ENCODE peak calls at places on chromosomes 7 and 10, in five cellular contexts. D is OCI-LY7, V is glutamatergic neuron, G is HS-5, S is AG10803. Q is an unnamed sample.

GRCh38 chr7:157400171-157400860 is 63.5 kb downstream of the DNAJB6 start:
- DNase-seq in D (no peak), V (no peak), G (no peak), S (no peak), Q (no peak)

GRCh38 chr10:124134251-124134650 is 40.9 kb upstream of the CHST15 start:
- DNase-seq in D (no peak), V (no peak), G (no peak), S (no peak), Q (no peak)

GRCh38 chr10:85594239-85594638 is 772.4 kb downstream of the GRID1 start:
- DNase-seq in D (no peak), V (no peak), G (no peak), S (no peak), Q (no peak)

GRCh38 chr7:130332259-130333053 is 12.2 kb upstream of the CPA5 start:
- DNase-seq in D (no peak), V (no peak), G (no peak), S (no peak), Q (no peak)

GRCh38 chr10:122013311-122013780 is 24.4 kb downstream of the TACC2 start:
- DNase-seq in D (no peak), V (no peak), G (no peak), S (no peak), Q (no peak)

GRCh38 chr10:66999762-67000161 is 73.9 kb downstream of the LRRTM3 start:
- DNase-seq in D (no peak), V (no peak), G (no peak), S (no peak), Q (no peak)

GRCh38 chr10:10642741-10643280 is 374.9 kb upstream of the CELF2 start:
- DNase-seq in D (no peak), V (no peak), G (no peak), S (peak; percentile 8), Q (peak; percentile 23)

GRCh38 chr10:59625842-59626522 is 83.7 kb downstream of the SLC16A9 start:
- DNase-seq in D (peak; percentile 73), V (peak; percentile 32), G (peak; percentile 53), S (peak; percentile 80), Q (peak; percentile 84)

GRCh38 chr10:98778277-98778759 is 331.6 kb upstream of the HPS1 start:
- DNase-seq in D (no peak), V (no peak), G (no peak), S (no peak), Q (no peak)

GRCh38 chr10:113104071-113104470 is 154.0 kb downstream of the TCF7L2 start:
- DNase-seq in D (no peak), V (no peak), G (no peak), S (peak; percentile 90), Q (peak; percentile 83)

GRCh38 chr7:124429923-124430322 is 335.7 kb downstream of the GPR37 start:
- DNase-seq in D (no peak), V (no peak), G (no peak), S (no peak), Q (no peak)

GRCh38 chr7:76260171-76260703 is 42.2 kb upstream of the HSPB1 start:
- DNase-seq in D (peak; percentile 56), V (peak; percentile 76), G (no peak), S (no peak), Q (peak; percentile 11)

GRCh38 chr10:43026039-43026973 is 50.6 kb upstream of the RET start:
- DNase-seq in D (no peak), V (peak; percentile 75), G (no peak), S (no peak), Q (no peak)

GRCh38 chr10:15244635-15245197 is 76.2 kb upstream of the NMT2 start:
- DNase-seq in D (no peak), V (no peak), G (no peak), S (no peak), Q (no peak)

GRCh38 chr10:29026802-29027201 is 262.1 kb upstream of the LYZL1 start:
- DNase-seq in D (no peak), V (no peak), G (no peak), S (no peak), Q (no peak)

GRCh38 chr10:123967626-123968243 is 76.1 kb upstream of the CPXM2 start:
- DNase-seq in D (peak; percentile 50), V (peak; percentile 90), G (no peak), S (peak; percentile 54), Q (peak; percentile 54)

GRCh38 chr7:158588878-158589442 is 1.3 kb upstream of the PTPRN2 start:
- DNase-seq in D (no peak), V (no peak), G (no peak), S (no peak), Q (no peak)

GRCh38 chr7:125061776-125062397 is 132.3 kb upstream of the POT1 start:
- DNase-seq in D (no peak), V (no peak), G (peak; percentile 26), S (no peak), Q (peak; percentile 59)

GRCh38 chr7:140484479-140484878 is 5.2 kb upstream of the MKRN1 start:
- DNase-seq in D (no peak), V (no peak), G (no peak), S (no peak), Q (no peak)

GRCh38 chr7:85595639-85596268 is 408.9 kb upstream of the SEMA3D start:
- DNase-seq in D (no peak), V (no peak), G (no peak), S (peak; percentile 61), Q (peak; percentile 39)